ENCODE peak calls at places on chromosomes 13 and 19, in five cellular contexts. P, F, T, L and N are unnamed samples.

GRCh38 chr13:70795484-70795883 is 687.2 kb upstream of the KLHL1 start:
- DNase-seq in F (no peak), T (no peak), L (no peak), P (peak; percentile 5), N (no peak)

GRCh38 chr13:98839826-98840769 is 87.6 kb upstream of the SLC15A1 start:
- DNase-seq in T (peak; percentile 85), L (peak; percentile 81), F (peak; percentile 35), P (peak; percentile 68), N (peak; percentile 55)

GRCh38 chr19:4914736-4915501 is 5.6 kb downstream of the UHRF1 start:
- DNase-seq in F (peak; percentile 76), T (no peak), P (peak; percentile 98), L (peak; percentile 94), N (no peak)

GRCh38 chr13:71320452-71320851 is 546.6 kb downstream of the DACH1 start:
- DNase-seq in L (peak; percentile 0), P (peak; percentile 38), T (peak; percentile 34), F (no peak), N (peak; percentile 19)

GRCh38 chr19:49827034-49827433 is 8.9 kb downstream of the MED25 start:
- DNase-seq in P (no peak), T (no peak), L (no peak), F (no peak), N (no peak)

GRCh38 chr19:32029235-32029634 is 316.2 kb upstream of the ZNF507 start:
- DNase-seq in T (no peak), P (no peak), F (no peak), L (no peak), N (no peak)

GRCh38 chr13:23715762-23716235 is 145.6 kb downstream of the TNFRSF19 start:
- DNase-seq in L (peak; percentile 13), P (peak; percentile 78), F (peak; percentile 18), T (no peak), N (no peak)

GRCh38 chr13:36981156-36981743 is 17.9 kb downstream of the ALG5 start:
- DNase-seq in P (peak; percentile 62), L (peak; percentile 75), T (peak; percentile 46), F (no peak), N (peak; percentile 19)

GRCh38 chr13:73497430-73497829 is 438.6 kb downstream of the KLF5 start:
- DNase-seq in F (no peak), P (no peak), L (no peak), T (no peak), N (no peak)

GRCh38 chr19:10907925-10908324 is 20.5 kb downstream of the YIPF2 start:
- DNase-seq in P (no peak), L (no peak), F (no peak), T (no peak), N (no peak)

GRCh38 chr19:51122112-51122981 is 2.4 kb upstream of the SIGLEC9 start:
- DNase-seq in F (no peak), P (no peak), T (no peak), L (peak; percentile 28), N (no peak)

GRCh38 chr13:76036176-76036575 is 400.0 kb downstream of the LMO7 start:
- DNase-seq in L (no peak), P (no peak), F (no peak), T (no peak), N (no peak)

GRCh38 chr19:51422053-51422448 is 4.6 kb upstream of the SIGLEC10 start:
- DNase-seq in P (peak; percentile 96), L (peak; percentile 88), F (peak; percentile 56), T (peak; percentile 96), N (peak; percentile 53)

GRCh38 chr13:46908511-46908910 is 11.7 kb upstream of the HTR2A start:
- DNase-seq in F (no peak), T (no peak), L (peak; percentile 91), P (no peak), N (no peak)

GRCh38 chr19:9914001-9914314 is 22.4 kb downstream of the OLFM2 start:
- DNase-seq in P (peak; percentile 1), T (peak; percentile 48), F (no peak), L (no peak), N (no peak)

GRCh38 chr19:49585023-49585422 is 3.9 kb downstream of the PRRG2 start:
- DNase-seq in P (no peak), T (peak; percentile 80), L (no peak), F (no peak), N (no peak)

GRCh38 chr19:2983351-2984195 is 6.2 kb downstream of the TLE6 start:
- DNase-seq in P (peak; percentile 44), F (no peak), T (peak; percentile 92), L (peak; percentile 56), N (no peak)

GRCh38 chr13:27927444-27928352 is 7.9 kb downstream of the PDX1 start:
- DNase-seq in L (no peak), P (no peak), F (no peak), T (peak; percentile 36), N (no peak)
- TF ChIP-seq EZH2 in L (no peak), P (no peak), F (no peak), T (peak; percentile 98), N (no peak)

GRCh38 chr13:30738526-30738925 is 3.2 kb downstream of the ALOX5AP start:
- DNase-seq in T (peak; percentile 17), F (no peak), L (no peak), P (no peak), N (no peak)

GRCh38 chr13:30738946-30739528 is 3.7 kb downstream of the ALOX5AP start:
- DNase-seq in L (no peak), F (no peak), T (peak; percentile 39), P (no peak), N (no peak)

GRCh38 chr13:30737511-30738342 is 2.4 kb downstream of the ALOX5AP start:
- DNase-seq in L (no peak), F (no peak), P (no peak), T (no peak), N (peak; percentile 19)

GRCh38 chr13:30742896-30743295 is 7.6 kb downstream of the ALOX5AP start:
- DNase-seq in L (peak; percentile 24), P (no peak), F (no peak), T (no peak), N (no peak)

DNA sequence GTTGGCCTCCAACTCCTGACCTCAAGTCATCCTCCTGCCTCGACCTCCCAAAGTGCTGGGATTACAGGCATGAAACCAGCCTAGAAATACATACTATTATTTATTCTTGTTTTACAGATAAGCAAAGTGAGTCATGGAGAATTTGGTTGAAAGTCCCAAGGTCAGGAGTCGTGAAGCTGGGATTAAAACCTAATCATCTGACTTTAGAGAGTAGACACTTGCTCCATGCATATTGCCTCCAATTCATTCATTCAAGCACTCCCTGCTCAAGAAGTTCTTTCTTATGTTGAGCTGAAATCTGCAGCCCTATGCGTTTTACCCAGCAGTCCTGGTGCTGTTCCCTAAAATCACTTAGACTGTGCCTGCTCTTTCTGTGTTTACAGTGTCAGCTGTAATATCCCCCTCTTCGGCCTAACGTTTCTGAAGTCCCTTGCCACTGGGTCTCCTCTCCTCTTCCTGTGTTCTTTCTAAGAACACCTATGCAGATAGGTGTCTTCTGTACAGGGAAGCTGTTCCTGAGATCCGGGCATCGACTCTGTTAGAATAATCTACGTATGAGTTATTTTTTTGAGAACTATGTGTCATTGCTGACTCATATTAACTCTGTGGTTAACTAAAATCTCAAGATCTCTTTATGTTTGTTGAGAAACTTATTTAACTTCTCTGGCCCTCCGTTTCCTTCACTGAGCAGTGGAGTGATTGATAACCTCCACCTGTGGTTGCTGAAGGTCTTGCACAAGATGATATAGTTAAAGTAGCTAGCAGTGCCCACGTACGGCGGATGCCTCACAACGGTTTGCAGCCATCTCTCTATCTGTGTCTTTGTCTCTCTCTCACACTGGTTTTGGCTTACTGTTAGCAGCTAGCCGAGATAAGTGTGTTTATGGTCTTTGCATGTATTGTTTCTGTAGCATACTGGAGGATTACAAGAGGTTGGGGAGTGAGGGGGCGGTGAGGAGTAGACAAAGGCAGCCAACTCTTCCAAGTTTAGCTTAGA is 4.6 kb downstream of the ALOX5AP start:
- DNase-seq in P (peak; percentile 94), T (peak; percentile 35), F (peak; percentile 52), L (peak; percentile 86), N (no peak)
- H3K9ac ChIP-seq in P (no peak overlapping the region), T (no peak overlapping the region), F (no peak overlapping the region), L (no peak overlapping the region), N (no peak overlapping the region)

GRCh38 chr13:89457977-89458376 is 1786.8 kb downstream of the SLITRK5 start:
- DNase-seq in T (no peak), F (no peak), L (peak; percentile 32), P (peak; percentile 67), N (no peak)
- TF ChIP-seq EZH2phosphoT487 in T (no peak), F (no peak), L (no peak), P (no peak), N (no peak)

DNA sequence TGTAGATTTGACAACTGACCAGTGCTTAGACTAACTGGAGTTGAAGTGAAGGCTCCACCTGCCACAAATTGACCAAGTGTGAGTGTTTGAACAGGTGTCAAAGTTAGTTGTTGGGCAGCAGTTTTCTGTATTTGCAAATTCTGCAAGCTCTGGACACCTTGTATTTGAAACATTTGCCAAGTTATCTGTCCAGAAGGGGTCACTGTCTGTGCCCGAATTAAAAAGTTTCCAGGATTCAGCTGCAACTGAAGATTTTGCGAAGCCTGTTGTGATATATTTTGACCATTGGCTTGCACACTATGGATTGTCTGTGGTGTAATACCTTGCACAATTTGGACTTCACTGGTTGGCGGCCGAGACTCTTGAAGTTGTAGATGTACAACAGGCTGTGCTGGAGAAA is 1690.7 kb downstream of the SLITRK5 start:
- DNase-seq in P (peak; percentile 41), L (peak; percentile 6), F (no peak), T (no peak), N (no peak)
- TF ChIP-seq EZH2 in P (no peak), L (no peak), F (no peak), T (no peak), N (no peak)

GRCh38 chr19:6455924-6456323 is 3.7 kb downstream of the SLC25A23 start:
- DNase-seq in P (no peak), F (no peak), T (no peak), L (no peak), N (no peak)

GRCh38 chr19:6457958-6458694 is 1.5 kb downstream of the SLC25A23 start:
- DNase-seq in L (peak; percentile 31), P (no peak), F (no peak), T (no peak), N (no peak)

GRCh38 chr19:6460099-6460884 is 700 bp upstream of the SLC25A23 start:
- DNase-seq in F (peak; percentile 97), P (peak; percentile 99), T (peak; percentile 100), L (peak; percentile 99), N (peak; percentile 99)

GRCh38 chr19:6459356-6460098 is at the start of gene SLC25A23:
- DNase-seq in L (peak; percentile 73), P (peak; percentile 80), F (peak; percentile 61), T (peak; percentile 89), N (peak; percentile 70)

DNA sequence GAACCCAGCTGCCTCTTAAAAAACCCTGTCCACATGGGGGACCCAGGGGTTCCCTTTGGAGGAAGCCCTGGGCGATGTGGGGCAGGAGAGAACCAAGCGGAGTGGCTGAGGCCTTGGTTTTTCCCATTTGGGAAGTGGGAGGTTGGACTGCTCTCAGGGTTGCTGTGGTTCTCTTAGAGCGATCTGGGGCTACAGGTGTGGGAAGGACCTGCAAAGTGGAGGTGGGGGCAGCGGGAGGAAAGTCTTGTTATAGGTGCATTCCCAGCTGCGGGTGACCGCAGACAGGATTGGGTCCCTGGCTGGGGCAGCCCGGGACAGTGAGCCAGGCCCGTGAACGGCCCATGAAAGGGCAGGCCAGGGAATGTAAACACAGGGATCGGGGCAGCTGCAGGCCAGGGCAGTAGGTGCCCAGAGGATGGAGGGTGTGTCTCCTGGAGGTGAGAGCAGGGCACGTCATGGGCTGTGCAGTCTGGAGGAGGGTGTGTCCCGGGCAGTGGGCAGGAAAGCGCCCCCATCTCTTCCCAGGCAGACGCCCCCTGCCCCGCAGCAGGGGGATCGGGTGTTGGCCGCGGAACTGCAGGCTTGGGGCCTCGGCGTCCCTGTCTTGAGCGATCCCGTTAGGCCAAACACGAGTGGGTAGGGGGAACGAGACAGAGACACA is 767 bp downstream of the SLC25A23 start:
- DNase-seq in T (peak; percentile 11), F (no peak), L (peak; percentile 18), P (peak; percentile 14), N (no peak)
- H3K9ac ChIP-seq in T (no peak overlapping the region), F (peak overlapping the region; percentile 71), L (peak overlapping the region; percentile 57), P (peak overlapping the region; percentile 39), N (peak overlapping the region; percentile 78)

GRCh38 chr19:7228935-7229541 is 65.2 kb downstream of the INSR start:
- DNase-seq in F (no peak), P (no peak), T (no peak), L (no peak), N (no peak)
- TF ChIP-seq EZH2phosphoT487 in F (no peak), P (no peak), T (no peak), L (no peak), N (no peak)